ENCODE peak calls at places on chromosomes 5 and 9, in eight cellular contexts. M, F, C, T, I, G, S and R are unnamed samples.

GRCh38 chr5:147689436-147689835 is 93.1 kb downstream of the JAKMIP2 start:
- DNase-seq in M (no peak), F (no peak), C (no peak), T (no peak), I (no peak), G (no peak), S (no peak), R (no peak)

GRCh38 chr5:95848701-95849100 is 26.2 kb upstream of the GLRX start:
- DNase-seq in M (no peak), F (no peak), C (no peak), T (no peak), I (no peak), G (no peak), S (no peak), R (no peak)

GRCh38 chr9:38619556-38620447 is 594 bp downstream of the ANKRD18A start:
- DNase-seq in M (peak), F (peak), C (peak), T (no peak), I (no peak), G (no peak), S (no peak), R (no peak)

GRCh38 chr5:65482280-65482726 is 583 bp upstream of the ADAMTS6 start:
- DNase-seq in M (no peak), F (no peak), C (no peak), T (no peak), I (no peak), G (no peak), S (peak), R (no peak)

GRCh38 chr9:13444272-13444608 is 164.7 kb upstream of the MPDZ start:
- DNase-seq in M (no peak), F (no peak), C (no peak), T (no peak), I (no peak), G (no peak), S (no peak), R (no peak)

GRCh38 chr5:178196986-178197385 is 7.3 kb upstream of the HNRNPAB start:
- DNase-seq in M (no peak), F (peak), C (no peak), T (no peak), I (no peak), G (no peak), S (no peak), R (no peak)

GRCh38 chr5:144951001-144951400 is 780.3 kb downstream of the KCTD16 start:
- DNase-seq in M (no peak), F (no peak), C (no peak), T (no peak), I (no peak), G (no peak), S (no peak), R (no peak)

GRCh38 chr9:132241840-132242620 is 80.2 kb downstream of the NTNG2 start:
- DNase-seq in M (no peak), F (peak), C (no peak), T (peak), I (peak), G (no peak), S (no peak), R (no peak)

GRCh38 chr5:81750308-81751008 is 439 bp downstream of the SSBP2 start:
- DNase-seq in M (no peak), F (peak), C (no peak), T (peak), I (peak), G (no peak), S (no peak), R (peak)

GRCh38 chr5:104179057-104179456 is 616.5 kb upstream of the NUDT12 start:
- DNase-seq in M (no peak), F (peak), C (peak), T (no peak), I (no peak), G (peak), S (no peak), R (peak)